ENCODE peak calls at places on chromosome 1, in eight cellular contexts. A is lung, U is body of pancreas, Y is AG09309, E is Panc1, T is endothelial cell, W is astrocyte of the spinal cord, Z is fibroblast of mammary gland. S is an unnamed sample.

GRCh38 chr1:228108055-228108690 is 926 bp downstream of the MRPL55 start:
- DNase-seq in Z (no peak), A (no peak), W (no peak), E (no peak), Y (no peak), T (no peak), U (no peak), S (no peak)

GRCh38 chr1:168092566-168093355 is 44.0 kb downstream of the GPR161 start:
- DNase-seq in T (no peak), Y (no peak), E (no peak), Z (peak), W (no peak), A (no peak), U (peak), S (no peak)

GRCh38 chr1:64539808-64540207 is 69.9 kb downstream of the CACHD1 start:
- DNase-seq in Z (peak), E (no peak), Y (no peak), U (peak), W (peak), T (no peak), A (peak), S (no peak)

GRCh38 chr1:227729881-227730629 is 5.0 kb downstream of the JMJD4 start:
- DNase-seq in T (peak), U (peak), A (no peak), W (peak), Y (peak), E (no peak), Z (peak), S (peak)

GRCh38 chr1:63317007-63317813 is 5.2 kb upstream of the FOXD3 start:
- DNase-seq in T (peak), U (peak), Z (peak), E (peak), Y (no peak), W (peak), A (peak), S (peak)

GRCh38 chr1:22556391-22557104 is 6.7 kb upstream of the EPHA8 start:
- DNase-seq in U (no peak), W (no peak), E (no peak), T (no peak), A (no peak), Y (no peak), Z (no peak), S (no peak)

GRCh38 chr1:92599184-92599583 is 112.5 kb upstream of the GFI1 start:
- DNase-seq in U (no peak), A (no peak), W (peak), T (no peak), Y (peak), E (no peak), Z (peak), S (no peak)

GRCh38 chr1:39933956-39934941 is 20.7 kb upstream of the MFSD2A start:
- DNase-seq in U (peak), E (no peak), Z (peak), Y (peak), W (peak), T (no peak), A (peak), S (no peak)

GRCh38 chr1:26387447-26387846 is 14.9 kb upstream of the ZNF683 start:
- DNase-seq in Y (no peak), Z (peak), E (peak), U (no peak), A (no peak), W (peak), T (no peak), S (no peak)

GRCh38 chr1:199029855-199030254 is 391.0 kb downstream of the PTPRC start:
- DNase-seq in E (no peak), T (no peak), U (no peak), Y (no peak), Z (peak), W (peak), A (no peak), S (no peak)

GRCh38 chr1:55211456-55211855 is 3.7 kb downstream of the USP24 start:
- DNase-seq in Y (no peak), E (no peak), Z (no peak), W (no peak), T (no peak), U (no peak), A (no peak), S (no peak)

GRCh38 chr1:3607703-3608065 is 3.6 kb downstream of the MEGF6 start:
- DNase-seq in E (no peak), U (no peak), Y (no peak), T (no peak), Z (no peak), W (no peak), A (no peak), S (no peak)

GRCh38 chr1:193971595-193971994 is 785.2 kb upstream of the B3GALT2 start:
- DNase-seq in E (no peak), T (no peak), U (no peak), Y (no peak), A (no peak), Z (no peak), W (peak), S (no peak)

GRCh38 chr1:185690527-185690926 is 43.7 kb upstream of the HMCN1 start:
- DNase-seq in W (no peak), E (no peak), U (no peak), A (no peak), Z (no peak), Y (no peak), T (no peak), S (no peak)

GRCh38 chr1:243792891-243793290 is 57.2 kb downstream of the AKT3 start:
- DNase-seq in Y (no peak), A (no peak), T (no peak), E (no peak), U (no peak), Z (no peak), W (no peak), S (no peak)

GRCh38 chr1:108877324-108877812 is 583 bp downstream of the GPSM2 start:
- DNase-seq in Z (peak), U (no peak), Y (no peak), W (peak), A (no peak), E (no peak), T (no peak), S (peak)

GRCh38 chr1:155064109-155064812 is 721 bp downstream of the EFNA4 start:
- DNase-seq in E (no peak), T (peak), W (no peak), Z (no peak), Y (no peak), U (peak), A (no peak), S (no peak)

GRCh38 chr1:185244015-185244747 is 72.9 kb downstream of the IVNS1ABP start:
- DNase-seq in T (no peak), U (no peak), W (peak), Y (peak), E (no peak), Z (peak), A (no peak), S (no peak)

GRCh38 chr1:187516874-187517273 is 688.1 kb downstream of the PLA2G4A start:
- DNase-seq in Z (no peak), E (no peak), T (no peak), U (no peak), A (no peak), W (no peak), Y (no peak), S (no peak)

GRCh38 chr1:42888013-42888633 is 41.7 kb downstream of the ZNF691 start:
- DNase-seq in Y (no peak), W (no peak), T (no peak), E (no peak), U (no peak), A (no peak), Z (no peak), S (no peak)

GRCh38 chr1:89794406-89794805 is 26.4 kb upstream of the LRRC8D start:
- DNase-seq in U (no peak), Y (no peak), A (no peak), W (peak), Z (no peak), T (peak), E (no peak), S (no peak)

GRCh38 chr1:24973315-24973714 is 43.2 kb upstream of the RUNX3 start:
- DNase-seq in T (no peak), E (no peak), W (no peak), A (no peak), U (no peak), Y (no peak), Z (no peak), S (no peak)

GRCh38 chr1:169240449-169241242 is 127.0 kb downstream of the NME7 start:
- DNase-seq in A (no peak), Z (peak), T (no peak), Y (no peak), E (peak), W (no peak), U (no peak), S (no peak)

GRCh38 chr1:44808938-44809917 is 905 bp downstream of the BTBD19 start:
- DNase-seq in A (peak), W (peak), Y (no peak), Z (peak), U (peak), E (no peak), T (no peak), S (no peak)
- TF ChIP-seq CTCF in A (no peak), W (no peak), Y (peak), Z (peak), U (no peak), E (no peak), T (no peak), S (no peak)

GRCh38 chr1:180169641-180170155 is 15.0 kb downstream of the QSOX1 start:
- DNase-seq in E (no peak), Y (no peak), U (no peak), A (no peak), Z (no peak), W (no peak), T (no peak), S (no peak)

GRCh38 chr1:180170569-180170968 is 15.9 kb downstream of the QSOX1 start:
- DNase-seq in U (no peak), Y (no peak), W (no peak), A (no peak), Z (no peak), T (no peak), E (no peak), S (no peak)

GRCh38 chr1:180167021-180167701 is 12.5 kb downstream of the QSOX1 start:
- DNase-seq in A (no peak), W (no peak), Z (no peak), T (no peak), E (no peak), U (peak), Y (no peak), S (no peak)

GRCh38 chr1:180167721-180168467 is 13.2 kb downstream of the QSOX1 start:
- DNase-seq in T (no peak), Z (no peak), Y (no peak), E (no peak), A (peak), W (no peak), U (peak), S (no peak)

GRCh38 chr1:180168786-180169640 is 14.3 kb downstream of the QSOX1 start:
- DNase-seq in Y (no peak), W (no peak), E (no peak), U (peak), A (peak), Z (peak), T (peak), S (peak)
- TF ChIP-seq CTCF in Y (peak), W (peak), E (peak), U (peak), A (no peak), Z (peak), T (peak), S (peak)

DNA sequence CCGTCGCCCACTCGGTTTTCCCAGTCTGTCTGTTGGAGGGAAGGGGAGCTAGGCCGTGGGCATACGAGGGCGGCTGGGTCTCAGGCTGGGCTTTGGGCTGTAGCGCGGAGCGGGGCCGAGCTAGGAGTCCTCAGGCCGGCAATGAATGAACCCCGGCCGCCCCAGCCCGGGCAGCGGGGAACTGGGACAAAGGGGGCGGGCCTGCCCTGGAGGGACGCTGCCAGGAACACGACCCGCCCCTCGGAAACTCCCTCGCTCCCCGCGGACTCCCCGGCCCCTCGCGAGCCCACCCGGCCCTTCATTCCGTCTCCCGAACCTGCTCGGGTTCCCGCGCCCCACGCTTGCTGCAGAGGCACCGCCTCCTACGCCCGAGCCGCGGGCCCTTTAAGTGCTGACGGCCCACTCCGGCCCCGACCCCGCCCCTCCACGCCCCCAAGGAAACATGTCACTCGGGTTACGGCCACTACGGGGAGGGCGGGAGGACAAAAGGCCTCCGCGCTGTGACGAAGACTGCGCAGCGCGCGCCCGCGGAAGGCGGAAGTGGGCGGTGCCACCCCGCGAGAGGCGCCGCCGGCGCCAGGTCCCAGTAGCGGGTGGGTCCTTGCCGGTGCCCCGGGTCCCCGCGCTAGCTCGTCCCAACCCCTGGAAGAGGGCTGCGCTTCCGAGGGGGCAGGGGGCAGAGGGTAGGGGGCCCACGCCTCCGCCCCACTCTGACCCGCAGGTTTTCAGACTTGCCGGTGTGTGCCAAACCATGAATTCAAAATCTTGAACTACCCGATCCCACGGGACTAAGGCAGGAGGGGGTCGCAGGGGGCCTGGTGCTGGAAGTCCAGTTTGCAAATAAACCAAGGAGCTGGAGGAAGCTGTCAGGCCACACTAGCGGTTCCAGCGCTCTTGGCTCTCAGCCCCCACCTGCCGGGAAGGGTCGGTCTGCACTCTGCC is at the start of gene GALE:
- DNase-seq in A (peak), E (peak), Y (peak), T (peak), Z (peak), U (peak), W (peak), S (peak)
- TF ChIP-seq CTCF in A (no peak), E (no peak), Y (no peak), T (no peak), Z (no peak), U (no peak), W (no peak), S (no peak)

GRCh38 chr1:161305872-161306519 is 3.8 kb downstream of the MPZ start:
- DNase-seq in Z (peak), Y (no peak), U (peak), A (peak), W (peak), E (no peak), T (peak), S (peak)
- TF ChIP-seq CTCF in Z (peak), Y (no peak), U (peak), A (peak), W (peak), E (no peak), T (no peak), S (peak)

S was measured in neural crest cell.